ENCODE peak calls at places on chromosomes 13 and 19, in ten cellular contexts. P, N, G, Y, O, B, A, E, R and U are unnamed samples.

GRCh38 chr19:18607222-18608101 is 863 bp upstream of the CRLF1 start:
- DNase-seq in P (no peak), N (no peak), G (no peak), Y (no peak), O (no peak), B (no peak), A (no peak), E (no peak), R (no peak), U (no peak)

GRCh38 chr13:109954441-109954840 is 168.1 kb upstream of the IRS2 start:
- DNase-seq in P (no peak), N (no peak), G (no peak), Y (no peak), O (no peak), B (no peak), A (no peak), E (no peak), R (no peak), U (no peak)

GRCh38 chr19:19578241-19578640 is 40.2 kb downstream of the CILP2 start:
- DNase-seq in P (no peak), N (no peak), G (no peak), Y (no peak), O (no peak), B (no peak), A (no peak), E (no peak), R (no peak), U (no peak)

GRCh38 chr13:23687614-23688013 is 117.4 kb downstream of the TNFRSF19 start:
- DNase-seq in P (no peak), N (no peak), G (no peak), Y (no peak), O (no peak), B (no peak), A (no peak), E (peak; percentile 48), R (no peak), U (no peak)

GRCh38 chr19:7864719-7865074 is 9.5 kb downstream of the PRR36 start:
- DNase-seq in P (no peak), N (no peak), G (no peak), Y (no peak), O (no peak), B (no peak), A (no peak), E (no peak), R (no peak), U (no peak)

GRCh38 chr13:27339299-27339698 is 68.7 kb downstream of the RASL11A start:
- DNase-seq in P (peak; percentile 24), N (no peak), G (no peak), Y (peak; percentile 20), O (no peak), B (peak; percentile 54), A (no peak), E (peak; percentile 42), R (no peak), U (no peak)

GRCh38 chr19:32339988-32340874 is 5.2 kb upstream of the ZNF507 start:
- DNase-seq in P (peak; percentile 52), N (no peak), G (peak; percentile 55), Y (peak; percentile 17), O (peak; percentile 85), B (peak; percentile 71), A (no peak), E (peak; percentile 27), R (peak; percentile 68), U (no peak)

GRCh38 chr19:50453243-50453642 is 20.6 kb downstream of the MYBPC2 start:
- DNase-seq in P (no peak), N (no peak), G (no peak), Y (no peak), O (no peak), B (no peak), A (no peak), E (no peak), R (no peak), U (no peak)

GRCh38 chr13:51523082-51523518 is 61.2 kb upstream of the WDFY2 start:
- DNase-seq in P (peak; percentile 76), N (peak; percentile 28), G (no peak), Y (peak; percentile 68), O (peak; percentile 70), B (no peak), A (peak; percentile 55), E (peak; percentile 69), R (no peak), U (no peak)

GRCh38 chr13:65909501-65909900 is 1320.6 kb downstream of the PCDH9 start:
- DNase-seq in P (no peak), N (no peak), G (no peak), Y (no peak), O (no peak), B (no peak), A (no peak), E (no peak), R (no peak), U (no peak)

GRCh38 chr13:48160879-48161278 is 66.0 kb upstream of the MED4 start:
- DNase-seq in P (no peak), N (no peak), G (peak; percentile 47), Y (peak; percentile 55), O (no peak), B (no peak), A (no peak), E (no peak), R (peak; percentile 35), U (peak; percentile 76)

GRCh38 chr19:29812080-29812880 is 489 bp downstream of the CCNE1 start:
- DNase-seq in P (no peak), N (no peak), G (peak; percentile 29), Y (no peak), O (peak; percentile 43), B (peak; percentile 28), A (no peak), E (no peak), R (no peak), U (no peak)

GRCh38 chr19:40467007-40467565 is 285 bp downstream of the SPTBN4 start:
- DNase-seq in P (no peak), N (no peak), G (no peak), Y (no peak), O (no peak), B (peak; percentile 28), A (no peak), E (no peak), R (no peak), U (no peak)

GRCh38 chr19:38413416-38413815 is 10.5 kb downstream of the FAM98C start:
- DNase-seq in P (no peak), N (no peak), G (no peak), Y (no peak), O (no peak), B (no peak), A (no peak), E (no peak), R (no peak), U (no peak)

GRCh38 chr13:107095876-107096275 is 527.9 kb upstream of the ARGLU1 start:
- DNase-seq in P (no peak), N (no peak), G (no peak), Y (no peak), O (no peak), B (no peak), A (no peak), E (no peak), R (no peak), U (no peak)

GRCh38 chr19:12943437-12944044 is 2.1 kb upstream of the RAD23A start:
- DNase-seq in P (no peak), N (no peak), G (no peak), Y (no peak), O (no peak), B (no peak), A (no peak), E (no peak), R (no peak), U (no peak)

GRCh38 chr13:113963376-113963775 is 10.5 kb downstream of the C13orf46 start:
- DNase-seq in P (no peak), N (no peak), G (no peak), Y (no peak), O (no peak), B (no peak), A (no peak), E (no peak), R (no peak), U (no peak)

GRCh38 chr13:71358218-71358617 is 508.8 kb downstream of the DACH1 start:
- DNase-seq in P (no peak), N (no peak), G (no peak), Y (no peak), O (no peak), B (no peak), A (no peak), E (no peak), R (no peak), U (peak; percentile 23)

GRCh38 chr13:40440990-40441820 is 225.2 kb downstream of the FOXO1 start:
- DNase-seq in P (no peak), N (peak; percentile 66), G (peak; percentile 86), Y (peak; percentile 42), O (peak; percentile 88), B (peak; percentile 35), A (peak; percentile 52), E (no peak), R (peak; percentile 83), U (no peak)
- H3K27ac ChIP-seq in P (no peak overlapping the region), N (peak overlapping the region; percentile 13), G (peak overlapping the region; percentile 68), Y (no peak overlapping the region), O (no peak overlapping the region), B (no peak overlapping the region), A (no peak overlapping the region), E (no peak overlapping the region), R (peak overlapping the region; percentile 53), U (no peak overlapping the region)

DNA sequence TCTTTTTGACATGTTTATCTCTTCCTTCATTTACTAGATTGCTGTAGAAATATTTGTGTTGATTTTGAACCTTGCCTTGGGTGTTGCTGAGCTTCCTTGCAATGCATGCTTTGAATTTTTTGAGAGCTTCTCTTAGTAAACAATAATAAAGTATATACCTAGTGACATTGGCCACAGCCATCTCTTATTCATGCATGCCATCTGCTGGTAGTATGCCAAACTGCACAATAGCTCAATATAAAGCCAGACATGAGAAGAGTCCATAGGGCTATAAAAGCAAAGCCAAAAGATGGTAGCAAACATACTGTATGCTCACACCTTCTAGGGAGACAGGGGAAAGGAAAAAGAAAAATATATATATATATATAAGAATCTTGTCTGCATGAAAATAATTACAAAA is 18.9 kb upstream of the ZSCAN5A start:
- DNase-seq in P (peak; percentile 51), N (no peak), G (no peak), Y (peak; percentile 29), O (peak; percentile 43), B (peak; percentile 13), A (peak; percentile 66), E (peak; percentile 56), R (peak; percentile 26), U (peak; percentile 43)
- TF ChIP-seq CTCF in P (peak; percentile 83), N (peak; percentile 37), G (peak; percentile 31), Y (peak; percentile 70), O (peak; percentile 27), B (peak; percentile 81), A (peak; percentile 95), E (peak; percentile 74), R (peak; percentile 61), U (peak; percentile 88)

GRCh38 chr13:99293178-99293577 is 14.0 kb downstream of the GPR183 start:
- DNase-seq in P (no peak), N (no peak), G (no peak), Y (no peak), O (no peak), B (no peak), A (no peak), E (no peak), R (no peak), U (no peak)
- H3K4me1 ChIP-seq in P (no peaks in the 10 kb centered on the region), N (no peaks in the 10 kb centered on the region), G (peaks cover under 1% of the 10 kb centered on the region), Y (no peaks in the 10 kb centered on the region), O (no peaks in the 10 kb centered on the region), B (peaks cover 9% of the 10 kb centered on the region), A (peaks cover 6% of the 10 kb centered on the region), E (no peaks in the 10 kb centered on the region), R (peaks cover 80% of the 10 kb centered on the region), U (no peaks in the 10 kb centered on the region)

GRCh38 chr19:2245273-2245672 is 3.9 kb upstream of the AMH start:
- DNase-seq in P (no peak), N (no peak), G (no peak), Y (no peak), O (no peak), B (no peak), A (no peak), E (no peak), R (no peak), U (no peak)
- H3K27ac ChIP-seq in P (no peak overlapping the region), N (no peak overlapping the region), G (no peak overlapping the region), Y (no peak overlapping the region), O (no peak overlapping the region), B (no peak overlapping the region), A (no peak overlapping the region), E (no peak overlapping the region), R (no peak overlapping the region), U (no peak overlapping the region)